ENCODE peak calls at places on chromosomes 3 and 15, in six cellular contexts. V, S, D, A, R and W are unnamed samples.

GRCh38 chr15:94844533-94845390 is 613.4 kb downstream of the MCTP2 start:
- DNase-seq in S (no peak), R (peak), V (no peak), D (no peak), A (no peak), W (no peak)

GRCh38 chr15:76376816-76377215 is 40.2 kb downstream of the ISL2 start:
- DNase-seq in V (no peak), S (no peak), A (no peak), D (no peak), R (no peak), W (no peak)

GRCh38 chr3:25489858-25490591 is 62.0 kb downstream of the RARB start:
- DNase-seq in V (no peak), R (no peak), S (no peak), A (no peak), D (no peak), W (no peak)

GRCh38 chr15:60426870-60427528 is 29.2 kb upstream of the ANXA2 start:
- DNase-seq in A (no peak), R (no peak), D (no peak), V (no peak), S (no peak), W (no peak)

GRCh38 chr3:42300013-42300412 is 34.0 kb upstream of the CCK start:
- DNase-seq in D (no peak), S (no peak), R (no peak), A (no peak), V (peak), W (no peak)

GRCh38 chr3:59374091-59374490 is 324.3 kb upstream of the CFAP20DC start:
- DNase-seq in S (no peak), V (no peak), D (no peak), A (no peak), R (no peak), W (no peak)

GRCh38 chr15:64024172-64025050 is 21.9 kb downstream of the DAPK2 start:
- DNase-seq in S (no peak), A (no peak), D (no peak), R (no peak), V (no peak), W (no peak)

GRCh38 chr3:182183716-182184430 is 472.1 kb downstream of the SOX2 start:
- DNase-seq in V (no peak), S (no peak), R (no peak), A (no peak), D (no peak), W (no peak)

GRCh38 chr15:91891788-91892187 is 38.3 kb downstream of the SLCO3A1 start:
- DNase-seq in V (no peak), R (no peak), A (no peak), D (no peak), S (no peak), W (no peak)

GRCh38 chr3:178845446-178846118 is 226.0 kb downstream of the ZMAT3 start:
- DNase-seq in D (no peak), A (no peak), S (no peak), V (no peak), R (no peak), W (no peak)

GRCh38 chr15:41501961-41502786 is 8.5 kb downstream of the ITPKA start:
- DNase-seq in D (no peak), S (no peak), V (no peak), A (no peak), R (peak), W (no peak)

GRCh38 chr15:40958146-40958545 is 4.9 kb downstream of the CHAC1 start:
- DNase-seq in S (no peak), R (no peak), V (no peak), A (no peak), D (no peak), W (no peak)

GRCh38 chr3:98726084-98726483 is 37.1 kb upstream of the ST3GAL6 start:
- DNase-seq in V (no peak), S (no peak), A (no peak), D (no peak), R (no peak), W (no peak)

GRCh38 chr15:33160054-33160453 is 34.5 kb downstream of the FMN1 start:
- DNase-seq in S (peak), V (no peak), D (no peak), A (no peak), R (no peak), W (no peak)

GRCh38 chr3:105715372-105715771 is 153.4 kb downstream of the CBLB start:
- DNase-seq in R (no peak), A (no peak), S (peak), V (no peak), D (no peak), W (no peak)